ENCODE peak calls at places on chromosomes 13 and 19, in seven cellular contexts. P is Ammon's horn; D is nephron progenitor cell; E is activated naive CD4-positive, alpha-beta T cell treated with anti-CD3 and anti-CD28 coated beads, Interleukin-2, amount 10 ng/mL, durations not matched to agents 7 days and 5 days; H is lung microvascular endothelial cell; G is activated gamma-delta T cell treated with Interleukin-2 at 50 U/mL for 16 hours; M is cardiac muscle cell. B is an unnamed sample.

GRCh38 chr19:33683881-33684549 is 62.3 kb downstream of the CHST8 start:
- DNase-seq in P (no peak), D (peak; percentile 91), E (peak; percentile 34), H (peak; percentile 60), G (no peak), M (peak; percentile 59), B (peak; percentile 88)

GRCh38 chr19:13859361-13859880 is 17.5 kb upstream of the NANOS3 start:
- DNase-seq in P (no peak), D (no peak), E (no peak), H (peak; percentile 76), G (no peak), M (no peak), B (no peak)

GRCh38 chr13:21583496-21583895 is 20.5 kb downstream of the MICU2 start:
- DNase-seq in P (no peak), D (no peak), E (no peak), H (peak; percentile 93), G (no peak), M (peak; percentile 76), B (no peak)

GRCh38 chr19:29798783-29799182 is 13.0 kb upstream of the CCNE1 start:
- DNase-seq in P (no peak), D (no peak), E (no peak), H (no peak), G (no peak), M (peak; percentile 21), B (no peak)

GRCh38 chr13:94192576-94192975 is 286.9 kb downstream of the DCT start:
- DNase-seq in P (peak; percentile 22), D (peak; percentile 34), E (no peak), H (no peak), G (no peak), M (peak; percentile 42), B (peak; percentile 63)

GRCh38 chr13:39565036-39565949 is 37.7 kb downstream of the LHFPL6 start:
- DNase-seq in P (peak; percentile 16), D (no peak), E (no peak), H (peak; percentile 72), G (no peak), M (peak; percentile 92), B (no peak)

GRCh38 chr19:2049741-2050348 is 1.2 kb downstream of the MKNK2 start:
- DNase-seq in P (peak; percentile 85), D (peak; percentile 53), E (peak; percentile 81), H (peak; percentile 70), G (peak; percentile 58), M (peak; percentile 70), B (peak; percentile 69)

GRCh38 chr19:17837972-17838371 is 9.8 kb downstream of the JAK3 start:
- DNase-seq in P (no peak), D (no peak), E (no peak), H (no peak), G (no peak), M (no peak), B (no peak)

GRCh38 chr13:73268306-73268705 is 209.5 kb downstream of the KLF5 start:
- DNase-seq in P (no peak), D (no peak), E (no peak), H (no peak), G (no peak), M (peak; percentile 38), B (no peak)

GRCh38 chr13:44439615-44440014 is 66.0 kb downstream of the SERP2 start:
- DNase-seq in P (no peak), D (no peak), E (no peak), H (no peak), G (no peak), M (no peak), B (no peak)

GRCh38 chr13:50448535-50448981 is 394.9 kb downstream of the DLEU7 start:
- DNase-seq in P (no peak), D (no peak), E (no peak), H (peak; percentile 89), G (no peak), M (no peak), B (no peak)